ENCODE peak calls at places on chromosome 19, in ten cellular contexts. T is AG08395; I is T follicular helper cell; F is RPMI7951; B is activated naive CD4-positive, alpha-beta T cell treated with anti-CD3 and anti-CD28 coated beads, Interleukin-2, amount 10 ng/mL, durations not matched to agents 7 days and 5 days; N is NCI-H446; U is mucosa of gallbladder; Q is substantia nigra; P is stimulated activated CD4-positive, alpha-beta T cell treated with anti-CD3 and anti-CD28 coated beads, Interleukin-12 subunit alpha, Interleukin-12 subunit beta, amount 100 ng/mL, for 4 hours; C is kidney tubule cell. V is an unnamed sample.

GRCh38 chr19:18393836-18394235 is 3.6 kb downstream of the LRRC25 start:
- DNase-seq in T (no peak), I (no peak), F (no peak), B (no peak), N (no peak), U (no peak), Q (no peak), P (no peak), C (no peak), V (no peak)

GRCh38 chr19:42088471-42089190 is 12.7 kb downstream of the ZNF574 start:
- DNase-seq in T (peak), I (no peak), F (peak), B (no peak), N (no peak), U (no peak), Q (no peak), P (no peak), C (peak), V (peak)

GRCh38 chr19:49761249-49761624 is 1.9 kb downstream of the TSKS start:
- DNase-seq in T (no peak), I (no peak), F (no peak), B (no peak), N (no peak), U (no peak), Q (no peak), P (no peak), C (no peak), V (no peak)

GRCh38 chr19:50459638-50460037 is 16.7 kb upstream of the EMC10 start:
- DNase-seq in T (no peak), I (no peak), F (no peak), B (no peak), N (no peak), U (no peak), Q (no peak), P (no peak), C (no peak), V (no peak)

GRCh38 chr19:49877020-49877878 is at the start of the genes AKT1S1 and TBC1D17:
- DNase-seq in T (peak), I (peak), F (peak), B (peak), N (peak), U (peak), Q (peak), P (peak), C (peak), V (peak)

GRCh38 chr19:52099497-52100138 is 4.1 kb upstream of the ZNF841 start:
- DNase-seq in T (no peak), I (no peak), F (peak), B (no peak), N (no peak), U (peak), Q (no peak), P (no peak), C (peak), V (no peak)

GRCh38 chr19:29550896-29551295 is 25.1 kb downstream of the VSTM2B start:
- DNase-seq in T (no peak), I (no peak), F (no peak), B (no peak), N (no peak), U (no peak), Q (no peak), P (no peak), C (no peak), V (no peak)

GRCh38 chr19:2420490-2420889 is 6.9 kb downstream of the TIMM13 start:
- DNase-seq in T (no peak), I (no peak), F (no peak), B (no peak), N (no peak), U (no peak), Q (no peak), P (no peak), C (no peak), V (no peak)

GRCh38 chr19:17209126-17210036 is 5.8 kb upstream of the USE1 start:
- DNase-seq in T (peak), I (no peak), F (peak), B (peak), N (no peak), U (no peak), Q (no peak), P (peak), C (no peak), V (no peak)

GRCh38 chr19:10286803-10287737 is at the start of gene ICAM4:
- DNase-seq in T (no peak), I (no peak), F (no peak), B (peak), N (no peak), U (no peak), Q (no peak), P (peak), C (peak), V (peak)

GRCh38 chr19:48629599-48630288 is 7.4 kb downstream of the DBP start:
- DNase-seq in T (no peak), I (no peak), F (no peak), B (no peak), N (no peak), U (peak), Q (no peak), P (no peak), C (no peak), V (no peak)

GRCh38 chr19:45607071-45608029 is 5.3 kb upstream of the GPR4 start:
- DNase-seq in T (peak), I (peak), F (peak), B (peak), N (no peak), U (peak), Q (no peak), P (peak), C (peak), V (peak)

GRCh38 chr19:14677464-14677863 is 2.8 kb upstream of the ADGRE3 start:
- DNase-seq in T (no peak), I (no peak), F (no peak), B (no peak), N (no peak), U (no peak), Q (no peak), P (no peak), C (no peak), V (no peak)

GRCh38 chr19:33388231-33388816 is 14.8 kb downstream of the CEBPG start:
- DNase-seq in T (no peak), I (no peak), F (no peak), B (no peak), N (no peak), U (no peak), Q (no peak), P (no peak), C (no peak), V (no peak)

GRCh38 chr19:8881512-8881911 is 49.3 kb downstream of the MBD3L1 start:
- DNase-seq in T (no peak), I (no peak), F (no peak), B (no peak), N (no peak), U (no peak), Q (no peak), P (no peak), C (no peak), V (no peak)

GRCh38 chr19:42176990-42177685 is 40.3 kb downstream of the DEDD2 start:
- DNase-seq in T (peak), I (peak), F (peak), B (peak), N (peak), U (peak), Q (no peak), P (peak), C (peak), V (peak)

GRCh38 chr19:13935765-13936486 is 2.3 kb downstream of the PODNL1 start:
- DNase-seq in T (no peak), I (no peak), F (no peak), B (no peak), N (no peak), U (no peak), Q (no peak), P (no peak), C (no peak), V (peak)

GRCh38 chr19:51473009-51473707 is 5.2 kb upstream of the CEACAM18 start:
- DNase-seq in T (peak), I (peak), F (peak), B (peak), N (peak), U (peak), Q (no peak), P (peak), C (peak), V (peak)

GRCh38 chr19:39937792-39938191 is 3.4 kb upstream of the FCGBP start:
- DNase-seq in T (no peak), I (no peak), F (no peak), B (no peak), N (no peak), U (no peak), Q (no peak), P (no peak), C (no peak), V (no peak)

GRCh38 chr19:57941593-57941992 is 5.9 kb downstream of the ZNF256 start:
- DNase-seq in T (no peak), I (no peak), F (no peak), B (no peak), N (no peak), U (no peak), Q (no peak), P (no peak), C (no peak), V (no peak)

GRCh38 chr19:35088514-35088913 is 27.1 kb upstream of the FXYD3 start:
- DNase-seq in T (peak), I (no peak), F (peak), B (no peak), N (no peak), U (peak), Q (no peak), P (no peak), C (peak), V (peak)

GRCh38 chr19:36009220-36009619 is 607 bp upstream of the SYNE4 start:
- DNase-seq in T (peak), I (no peak), F (peak), B (peak), N (no peak), U (peak), Q (no peak), P (peak), C (peak), V (peak)

GRCh38 chr19:43148233-43148632 is 38.1 kb downstream of the PSG5 start:
- DNase-seq in T (peak), I (no peak), F (peak), B (no peak), N (no peak), U (no peak), Q (no peak), P (no peak), C (peak), V (no peak)

GRCh38 chr19:39582442-39582841 is 19.9 kb upstream of the LGALS13 start:
- DNase-seq in T (no peak), I (no peak), F (no peak), B (no peak), N (no peak), U (no peak), Q (no peak), P (no peak), C (no peak), V (no peak)

GRCh38 chr19:4990306-4990705 is 21.4 kb downstream of the KDM4B start:
- DNase-seq in T (no peak), I (no peak), F (no peak), B (no peak), N (no peak), U (no peak), Q (no peak), P (no peak), C (no peak), V (no peak)

GRCh38 chr19:18537431-18537830 is 5.9 kb downstream of the FKBP8 start:
- DNase-seq in T (no peak), I (no peak), F (no peak), B (no peak), N (no peak), U (no peak), Q (no peak), P (no peak), C (no peak), V (no peak)

GRCh38 chr19:15432018-15432494 is 13.3 kb upstream of the AKAP8L start:
- DNase-seq in T (peak), I (no peak), F (no peak), B (peak), N (no peak), U (no peak), Q (no peak), P (peak), C (no peak), V (peak)

GRCh38 chr19:4061178-4061682 is 5.5 kb downstream of the ZBTB7A start:
- DNase-seq in T (peak), I (peak), F (no peak), B (no peak), N (no peak), U (peak), Q (no peak), P (no peak), C (peak), V (peak)

GRCh38 chr19:54190503-54190941 is 586 bp upstream of the TSEN34 start:
- DNase-seq in T (peak), I (peak), F (peak), B (peak), N (peak), U (peak), Q (peak), P (peak), C (peak), V (peak)

GRCh38 chr19:38513762-38514167 is 80.3 kb downstream of the RYR1 start:
- DNase-seq in T (no peak), I (no peak), F (no peak), B (peak), N (no peak), U (no peak), Q (no peak), P (no peak), C (no peak), V (no peak)

GRCh38 chr19:58330458-58330857 is 3.7 kb downstream of the ZSCAN22 start:
- DNase-seq in T (peak), I (no peak), F (peak), B (no peak), N (no peak), U (no peak), Q (no peak), P (no peak), C (peak), V (peak)

GRCh38 chr19:4089946-4090345 is 23.2 kb upstream of the ZBTB7A start:
- DNase-seq in T (no peak), I (no peak), F (no peak), B (no peak), N (no peak), U (no peak), Q (no peak), P (no peak), C (no peak), V (no peak)

GRCh38 chr19:18861235-18861634 is 29.5 kb downstream of the UPF1 start:
- DNase-seq in T (no peak), I (no peak), F (no peak), B (no peak), N (no peak), U (no peak), Q (no peak), P (no peak), C (no peak), V (no peak)

GRCh38 chr19:40356681-40357595 is 8.4 kb downstream of the PLD3 start:
- DNase-seq in T (no peak), I (no peak), F (no peak), B (no peak), N (no peak), U (no peak), Q (no peak), P (no peak), C (no peak), V (no peak)

GRCh38 chr19:5635427-5635826 is 12.5 kb downstream of the SAFB start:
- DNase-seq in T (no peak), I (no peak), F (no peak), B (no peak), N (no peak), U (no peak), Q (no peak), P (no peak), C (no peak), V (no peak)

V was measured in adipocyte.